ENCODE peak calls at places on chromosomes 2 and 18, in nine cellular contexts. One of them, this sample, is unnamed.
A peak's percentile ranks its signal among the peaks of the same experiment; 100 is the strongest.

GRCh38 chr2:59654753-59655152 is 898.7 kb downstream of the BCL11A start:
- DNase-seq in K562: no peak
- DNase-seq in upper lobe of left lung: no peak
- DNase-seq in GM23338: no peak
- DNase-seq in esophagus muscularis mucosa: no peak
- DNase-seq in vagina: no peak
- DNase-seq in suprapubic skin: no peak
- DNase-seq in spleen: no peak
- DNase-seq in stomach: no peak
- DNase-seq in this sample: no peak

GRCh38 chr2:142037744-142038143 is 93.1 kb downstream of the LRP1B start:
- DNase-seq in K562: no peak
- DNase-seq in upper lobe of left lung: no peak
- DNase-seq in GM23338: peak; percentile 35
- DNase-seq in esophagus muscularis mucosa: no peak
- DNase-seq in vagina: no peak
- DNase-seq in suprapubic skin: no peak
- DNase-seq in spleen: no peak
- DNase-seq in stomach: no peak
- DNase-seq in this sample: peak; percentile 95

GRCh38 chr2:173136614-173137013 is 61.0 kb downstream of the MAP3K20 start:
- DNase-seq in K562: no peak
- DNase-seq in upper lobe of left lung: no peak
- DNase-seq in GM23338: no peak
- DNase-seq in esophagus muscularis mucosa: no peak
- DNase-seq in vagina: no peak
- DNase-seq in suprapubic skin: no peak
- DNase-seq in spleen: no peak
- DNase-seq in stomach: no peak
- DNase-seq in this sample: no peak

GRCh38 chr2:172647439-172647838 is 88.2 kb upstream of the RAPGEF4 start:
- DNase-seq in K562: no peak
- DNase-seq in upper lobe of left lung: no peak
- DNase-seq in GM23338: no peak
- DNase-seq in esophagus muscularis mucosa: no peak
- DNase-seq in vagina: no peak
- DNase-seq in suprapubic skin: no peak
- DNase-seq in spleen: no peak
- DNase-seq in stomach: no peak
- DNase-seq in this sample: no peak

GRCh38 chr2:150076281-150076680 is 411.2 kb downstream of the RND3 start:
- DNase-seq in K562: no peak
- DNase-seq in upper lobe of left lung: no peak
- DNase-seq in GM23338: no peak
- DNase-seq in esophagus muscularis mucosa: no peak
- DNase-seq in vagina: no peak
- DNase-seq in suprapubic skin: no peak
- DNase-seq in spleen: no peak
- DNase-seq in stomach: no peak
- DNase-seq in this sample: no peak

GRCh38 chr2:166765141-166765540 is 123.1 kb upstream of the XIRP2 start:
- DNase-seq in K562: no peak
- DNase-seq in upper lobe of left lung: no peak
- DNase-seq in GM23338: peak; percentile 56
- DNase-seq in esophagus muscularis mucosa: no peak
- DNase-seq in vagina: no peak
- DNase-seq in suprapubic skin: no peak
- DNase-seq in spleen: no peak
- DNase-seq in stomach: no peak
- DNase-seq in this sample: no peak

GRCh38 chr2:25833566-25833965 is 44.7 kb downstream of the ASXL2 start:
- DNase-seq in K562: peak; percentile 40
- DNase-seq in upper lobe of left lung: no peak
- DNase-seq in GM23338: no peak
- DNase-seq in esophagus muscularis mucosa: no peak
- DNase-seq in vagina: no peak
- DNase-seq in suprapubic skin: no peak
- DNase-seq in spleen: no peak
- DNase-seq in stomach: no peak
- DNase-seq in this sample: no peak

GRCh38 chr2:217325251-217325650 is 465.4 kb upstream of the TNP1 start:
- DNase-seq in K562: no peak
- DNase-seq in upper lobe of left lung: no peak
- DNase-seq in GM23338: no peak
- DNase-seq in esophagus muscularis mucosa: no peak
- DNase-seq in vagina: no peak
- DNase-seq in suprapubic skin: no peak
- DNase-seq in spleen: no peak
- DNase-seq in stomach: no peak
- DNase-seq in this sample: no peak

GRCh38 chr2:54955674-54956391 is 94.4 kb downstream of the RTN4 start:
- DNase-seq in K562: peak; percentile 82
- DNase-seq in upper lobe of left lung: no peak
- DNase-seq in GM23338: no peak
- DNase-seq in esophagus muscularis mucosa: no peak
- DNase-seq in vagina: no peak
- DNase-seq in suprapubic skin: no peak
- DNase-seq in spleen: no peak
- DNase-seq in stomach: no peak
- DNase-seq in this sample: no peak

GRCh38 chr18:75638223-75638596 is 210.7 kb upstream of the SMIM21 start:
- DNase-seq in K562: no peak
- DNase-seq in upper lobe of left lung: no peak
- DNase-seq in GM23338: no peak
- DNase-seq in esophagus muscularis mucosa: peak; percentile 90
- DNase-seq in vagina: no peak
- DNase-seq in suprapubic skin: no peak
- DNase-seq in spleen: no peak
- DNase-seq in stomach: no peak
- DNase-seq in this sample: no peak

GRCh38 chr2:11899264-11899818 is 152.9 kb downstream of the LPIN1 start:
- DNase-seq in K562: peak; percentile 15
- DNase-seq in upper lobe of left lung: no peak
- DNase-seq in GM23338: no peak
- DNase-seq in esophagus muscularis mucosa: no peak
- DNase-seq in vagina: peak; percentile 70
- DNase-seq in suprapubic skin: no peak
- DNase-seq in spleen: no peak
- DNase-seq in stomach: no peak
- DNase-seq in this sample: no peak

GRCh38 chr2:39228413-39229209 is 15.2 kb downstream of the CDKL4 start:
- DNase-seq in K562: peak; percentile 13
- DNase-seq in upper lobe of left lung: no peak
- DNase-seq in GM23338: peak; percentile 84
- DNase-seq in esophagus muscularis mucosa: no peak
- DNase-seq in vagina: no peak
- DNase-seq in suprapubic skin: no peak
- DNase-seq in spleen: no peak
- DNase-seq in stomach: no peak
- DNase-seq in this sample: no peak

GRCh38 chr2:158529379-158530110 is 72.8 kb downstream of the PKP4 start:
- DNase-seq in K562: no peak
- DNase-seq in upper lobe of left lung: no peak
- DNase-seq in GM23338: no peak
- DNase-seq in esophagus muscularis mucosa: no peak
- DNase-seq in vagina: no peak
- DNase-seq in suprapubic skin: no peak
- DNase-seq in spleen: no peak
- DNase-seq in stomach: no peak
- DNase-seq in this sample: no peak

GRCh38 chr2:95040470-95040869 is 15.0 kb downstream of the MAL start:
- DNase-seq in K562: no peak
- DNase-seq in upper lobe of left lung: no peak
- DNase-seq in GM23338: no peak
- DNase-seq in esophagus muscularis mucosa: no peak
- DNase-seq in vagina: no peak
- DNase-seq in suprapubic skin: no peak
- DNase-seq in spleen: no peak
- DNase-seq in stomach: no peak
- DNase-seq in this sample: no peak

GRCh38 chr2:233853353-233853752 is 982 bp downstream of the HJURP start:
- DNase-seq in K562: no peak
- DNase-seq in upper lobe of left lung: no peak
- DNase-seq in GM23338: no peak
- DNase-seq in esophagus muscularis mucosa: peak; percentile 37
- DNase-seq in vagina: peak; percentile 54
- DNase-seq in suprapubic skin: no peak
- DNase-seq in spleen: no peak
- DNase-seq in stomach: peak; percentile 19
- DNase-seq in this sample: no peak

GRCh38 chr2:201248288-201248844 is 12.0 kb upstream of the CASP8 start:
- DNase-seq in K562: no peak
- DNase-seq in upper lobe of left lung: no peak
- DNase-seq in GM23338: no peak
- DNase-seq in esophagus muscularis mucosa: no peak
- DNase-seq in vagina: peak; percentile 22
- DNase-seq in suprapubic skin: no peak
- DNase-seq in spleen: no peak
- DNase-seq in stomach: no peak
- DNase-seq in this sample: no peak

GRCh38 chr2:240296611-240297552 is 138.6 kb upstream of the GPC1 start:
- DNase-seq in K562: no peak
- DNase-seq in upper lobe of left lung: no peak
- DNase-seq in GM23338: no peak
- DNase-seq in esophagus muscularis mucosa: peak; percentile 78
- DNase-seq in vagina: no peak
- DNase-seq in suprapubic skin: no peak
- DNase-seq in spleen: no peak
- DNase-seq in stomach: peak; percentile 23
- DNase-seq in this sample: no peak

GRCh38 chr18:48933578-48934399 is 17.0 kb downstream of the SMAD7 start:
- DNase-seq in K562: peak; percentile 59
- DNase-seq in upper lobe of left lung: peak; percentile 83
- DNase-seq in GM23338: no peak
- DNase-seq in esophagus muscularis mucosa: no peak
- DNase-seq in vagina: no peak
- DNase-seq in suprapubic skin: no peak
- DNase-seq in spleen: peak; percentile 82
- DNase-seq in stomach: peak; percentile 45
- DNase-seq in this sample: no peak

GRCh38 chr18:76353500-76353899 is 141.5 kb downstream of the ZNF516 start:
- DNase-seq in K562: no peak
- DNase-seq in upper lobe of left lung: no peak
- DNase-seq in GM23338: no peak
- DNase-seq in esophagus muscularis mucosa: peak; percentile 57
- DNase-seq in vagina: no peak
- DNase-seq in suprapubic skin: no peak
- DNase-seq in spleen: no peak
- DNase-seq in stomach: no peak
- DNase-seq in this sample: no peak

GRCh38 chr2:189364607-189365006 is 76.7 kb upstream of the WDR75 start:
- DNase-seq in K562: no peak
- DNase-seq in upper lobe of left lung: no peak
- DNase-seq in GM23338: no peak
- DNase-seq in esophagus muscularis mucosa: no peak
- DNase-seq in vagina: no peak
- DNase-seq in suprapubic skin: no peak
- DNase-seq in spleen: no peak
- DNase-seq in stomach: no peak
- DNase-seq in this sample: no peak
- H3K27ac ChIP-seq in K562: no peak overlapping the region
- H3K27ac ChIP-seq in upper lobe of left lung: no peak overlapping the region
- H3K27ac ChIP-seq in GM23338: no peak overlapping the region
- H3K27ac ChIP-seq in esophagus muscularis mucosa: no peak overlapping the region
- H3K27ac ChIP-seq in vagina: no peak overlapping the region
- H3K27ac ChIP-seq in suprapubic skin: no peak overlapping the region
- H3K27ac ChIP-seq in spleen: no peak overlapping the region
- H3K27ac ChIP-seq in stomach: no peak overlapping the region
- H3K27ac ChIP-seq in this sample: no peak overlapping the region

DNA sequence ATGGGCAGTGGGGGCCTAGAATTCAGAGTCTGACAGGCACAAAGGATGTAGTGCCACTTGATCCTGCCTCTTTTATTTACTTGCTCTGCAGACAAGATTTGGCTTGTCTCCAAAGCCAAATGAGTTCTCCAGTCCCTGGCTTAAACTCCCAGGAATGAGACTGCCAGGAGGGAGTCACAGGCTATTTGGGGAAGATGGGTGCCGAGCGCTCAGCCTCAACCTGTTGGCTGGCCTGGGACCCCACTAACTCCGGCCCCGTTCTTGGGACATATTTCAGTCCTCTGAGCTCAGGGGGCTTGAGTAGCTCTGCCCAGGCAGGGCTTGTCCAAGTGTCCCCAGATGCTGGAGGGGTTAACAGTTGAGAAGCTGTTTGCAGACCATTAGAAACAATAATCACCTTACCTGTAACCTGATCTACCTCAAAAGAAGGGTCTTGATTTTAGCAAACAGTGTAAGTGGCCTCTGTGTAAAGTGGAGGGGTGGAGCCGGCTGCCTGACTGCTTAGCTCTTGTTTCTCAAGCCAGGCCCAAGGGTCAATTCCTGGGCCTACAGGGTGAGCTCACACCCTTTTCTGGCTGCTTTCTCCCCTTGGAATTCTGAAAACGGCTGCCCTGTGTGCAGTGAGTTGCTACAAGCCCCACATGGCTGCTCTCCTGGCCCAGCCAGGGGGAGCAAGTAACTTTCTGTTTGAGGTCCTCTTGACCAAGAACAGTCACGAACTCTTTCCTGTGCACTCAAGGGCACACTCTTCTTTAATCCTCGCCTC is 27.1 kb upstream of the FZD5 start:
- DNase-seq in K562: no peak
- DNase-seq in upper lobe of left lung: no peak
- DNase-seq in GM23338: peak; percentile 75
- DNase-seq in esophagus muscularis mucosa: no peak
- DNase-seq in vagina: no peak
- DNase-seq in suprapubic skin: no peak
- DNase-seq in spleen: no peak
- DNase-seq in stomach: peak; percentile 60
- DNase-seq in this sample: no peak
- TF ChIP-seq POLR2AphosphoS5 in K562: no peak
- TF ChIP-seq POLR2AphosphoS5 in upper lobe of left lung: peak; percentile 6
- TF ChIP-seq POLR2AphosphoS5 in GM23338: no peak
- TF ChIP-seq POLR2AphosphoS5 in esophagus muscularis mucosa: no peak
- TF ChIP-seq POLR2AphosphoS5 in vagina: no peak
- TF ChIP-seq POLR2AphosphoS5 in suprapubic skin: no peak
- TF ChIP-seq POLR2AphosphoS5 in spleen: no peak
- TF ChIP-seq POLR2AphosphoS5 in stomach: no peak
- TF ChIP-seq POLR2AphosphoS5 in this sample: no peak

GRCh38 chr2:3827673-3828575 is 124.5 kb downstream of the DCDC2C start:
- DNase-seq in K562: peak; percentile 34
- DNase-seq in upper lobe of left lung: peak; percentile 27
- DNase-seq in GM23338: peak; percentile 51
- DNase-seq in esophagus muscularis mucosa: no peak
- DNase-seq in vagina: no peak
- DNase-seq in suprapubic skin: no peak
- DNase-seq in spleen: no peak
- DNase-seq in stomach: no peak
- DNase-seq in this sample: no peak

GRCh38 chr2:3823748-3824147 is 120.4 kb downstream of the DCDC2C start:
- DNase-seq in K562: no peak
- DNase-seq in upper lobe of left lung: no peak
- DNase-seq in GM23338: no peak
- DNase-seq in esophagus muscularis mucosa: no peak
- DNase-seq in vagina: no peak
- DNase-seq in suprapubic skin: no peak
- DNase-seq in spleen: no peak
- DNase-seq in stomach: no peak
- DNase-seq in this sample: no peak
- H3K27ac ChIP-seq in K562: no peak overlapping the region
- H3K27ac ChIP-seq in upper lobe of left lung: no peak overlapping the region
- H3K27ac ChIP-seq in GM23338: no peak overlapping the region
- H3K27ac ChIP-seq in esophagus muscularis mucosa: no peak overlapping the region
- H3K27ac ChIP-seq in vagina: no peak overlapping the region
- H3K27ac ChIP-seq in suprapubic skin: no peak overlapping the region
- H3K27ac ChIP-seq in spleen: no peak overlapping the region
- H3K27ac ChIP-seq in stomach: no peak overlapping the region
- H3K27ac ChIP-seq in this sample: no peak overlapping the region

GRCh38 chr18:12777543-12777942 is 74.7 kb downstream of the PSMG2 start:
- DNase-seq in K562: no peak
- DNase-seq in upper lobe of left lung: peak; percentile 84
- DNase-seq in GM23338: no peak
- DNase-seq in esophagus muscularis mucosa: no peak
- DNase-seq in vagina: peak; percentile 65
- DNase-seq in suprapubic skin: no peak
- DNase-seq in spleen: peak; percentile 76
- DNase-seq in stomach: no peak
- DNase-seq in this sample: no peak
- TF ChIP-seq POLR2AphosphoS5 in K562: no peak
- TF ChIP-seq POLR2AphosphoS5 in upper lobe of left lung: no peak
- TF ChIP-seq POLR2AphosphoS5 in GM23338: peak; percentile 25
- TF ChIP-seq POLR2AphosphoS5 in esophagus muscularis mucosa: no peak
- TF ChIP-seq POLR2AphosphoS5 in vagina: no peak
- TF ChIP-seq POLR2AphosphoS5 in suprapubic skin: no peak
- TF ChIP-seq POLR2AphosphoS5 in spleen: no peak
- TF ChIP-seq POLR2AphosphoS5 in stomach: no peak
- TF ChIP-seq POLR2AphosphoS5 in this sample: no peak